ENCODE peak calls at places on chromosomes 7 and 10, in seven cellular contexts. J is colonic mucosa, R is sigmoid colon, S is B cell, L is body of pancreas, A is AG04450, T is cardiac muscle cell. G is an unnamed sample.

GRCh38 chr10:68440898-68441297 is 30.9 kb downstream of the DNA2 start:
- DNase-seq in J (no peak), R (no peak), S (no peak), L (no peak), A (no peak), T (no peak), G (no peak)

GRCh38 chr10:77821036-77821435 is 105.5 kb downstream of the DLG5 start:
- DNase-seq in J (no peak), R (no peak), S (no peak), L (no peak), A (no peak), T (no peak), G (no peak)

GRCh38 chr7:9939171-9939570 is 1034.5 kb upstream of the PHF14 start:
- DNase-seq in J (no peak), R (no peak), S (no peak), L (no peak), A (no peak), T (peak), G (no peak)

GRCh38 chr10:43203491-43204393 is 63.1 kb downstream of the RASGEF1A start:
- DNase-seq in J (peak), R (peak), S (peak), L (peak), A (no peak), T (peak), G (no peak)

GRCh38 chr7:78111384-78111783 is 312.8 kb downstream of the PHTF2 start:
- DNase-seq in J (no peak), R (no peak), S (no peak), L (no peak), A (no peak), T (no peak), G (no peak)

GRCh38 chr7:131629203-131629871 is 72.9 kb upstream of the PODXL start:
- DNase-seq in J (no peak), R (no peak), S (no peak), L (no peak), A (no peak), T (peak), G (no peak)

GRCh38 chr10:88456730-88457129 is 126.4 kb downstream of the RNLS start:
- DNase-seq in J (no peak), R (no peak), S (no peak), L (no peak), A (peak), T (peak), G (no peak)

GRCh38 chr7:69335331-69335730 is 262.9 kb upstream of the AUTS2 start:
- DNase-seq in J (no peak), R (no peak), S (no peak), L (no peak), A (no peak), T (no peak), G (no peak)

GRCh38 chr7:347644-348479 is 57.9 kb downstream of the FOXL3 start:
- DNase-seq in J (no peak), R (no peak), S (no peak), L (no peak), A (no peak), T (no peak), G (no peak)

GRCh38 chr7:50869108-50869716 is 86.5 kb upstream of the GRB10 start:
- DNase-seq in J (no peak), R (no peak), S (no peak), L (no peak), A (peak), T (peak), G (no peak)

GRCh38 chr7:128266891-128267839 is 26.1 kb downstream of the LEP start:
- DNase-seq in J (peak), R (peak), S (no peak), L (peak), A (no peak), T (peak), G (no peak)

GRCh38 chr7:20329389-20330175 is 1.1 kb upstream of the ITGB8 start:
- DNase-seq in J (peak), R (peak), S (peak), L (peak), A (no peak), T (peak), G (peak)

GRCh38 chr10:10110817-10111490 is 906.7 kb upstream of the CELF2 start:
- DNase-seq in J (no peak), R (no peak), S (no peak), L (no peak), A (no peak), T (no peak), G (no peak)

GRCh38 chr10:69819713-69820506 is 18.2 kb downstream of the COL13A1 start:
- DNase-seq in J (no peak), R (no peak), S (no peak), L (no peak), A (no peak), T (peak), G (no peak)

GRCh38 chr10:71444284-71445054 is 47.7 kb downstream of the CDH23 start:
- DNase-seq in J (no peak), R (no peak), S (no peak), L (no peak), A (no peak), T (no peak), G (no peak)

GRCh38 chr10:70312972-70313371 is 29.2 kb upstream of the NPFFR1 start:
- DNase-seq in J (no peak), R (no peak), S (no peak), L (no peak), A (no peak), T (peak), G (no peak)

GRCh38 chr7:82594665-82595064 is 151.1 kb upstream of the CACNA2D1 start:
- DNase-seq in J (no peak), R (no peak), S (no peak), L (no peak), A (no peak), T (peak), G (no peak)

GRCh38 chr7:29657288-29657687 is 93.7 kb downstream of the PRR15 start:
- DNase-seq in J (no peak), R (no peak), S (no peak), L (no peak), A (no peak), T (no peak), G (no peak)

GRCh38 chr10:35307297-35307696 is 29.0 kb upstream of the CCNY start:
- DNase-seq in J (no peak), R (no peak), S (no peak), L (no peak), A (no peak), T (peak), G (no peak)

GRCh38 chr7:7693881-7694280 is 24.5 kb downstream of the RPA3 start:
- DNase-seq in J (no peak), R (no peak), S (no peak), L (no peak), A (peak), T (peak), G (no peak)

GRCh38 chr10:48555310-48556042 is 49.4 kb downstream of the ARHGAP22 start:
- DNase-seq in J (no peak), R (no peak), S (no peak), L (no peak), A (no peak), T (no peak), G (no peak)

GRCh38 chr10:95814011-95814727 is 58.2 kb downstream of the ENTPD1 start:
- DNase-seq in J (peak), R (no peak), S (no peak), L (no peak), A (peak), T (peak), G (no peak)

GRCh38 chr10:130847170-130847569 is 464.4 kb downstream of the TCERG1L start:
- DNase-seq in J (no peak), R (no peak), S (no peak), L (no peak), A (no peak), T (no peak), G (no peak)

GRCh38 chr10:68871105-68871711 is 29.9 kb upstream of the DDX50 start:
- DNase-seq in J (no peak), R (no peak), S (no peak), L (no peak), A (peak), T (peak), G (no peak)

GRCh38 chr7:37429435-37429791 is 19.3 kb downstream of the ELMO1 start:
- DNase-seq in J (no peak), R (no peak), S (no peak), L (no peak), A (no peak), T (no peak), G (no peak)

GRCh38 chr10:46014683-46015405 is 15.6 kb downstream of the NCOA4 start:
- DNase-seq in J (no peak), R (no peak), S (no peak), L (no peak), A (no peak), T (no peak), G (no peak)

GRCh38 chr10:18793951-18794350 is 134.7 kb downstream of the ARL5B start:
- DNase-seq in J (no peak), R (no peak), S (no peak), L (no peak), A (peak), T (peak), G (no peak)

GRCh38 chr7:154913645-154914579 is 89.0 kb downstream of the PAXIP1 start:
- DNase-seq in J (peak), R (peak), S (peak), L (peak), A (peak), T (peak), G (peak)

GRCh38 chr10:120457431-120458172 is 575 bp downstream of the PLPP4 start:
- DNase-seq in J (no peak), R (no peak), S (no peak), L (no peak), A (no peak), T (no peak), G (no peak)

GRCh38 chr7:94297397-94297838 is 97.3 kb upstream of the COL1A2 start:
- DNase-seq in J (peak), R (peak), S (no peak), L (no peak), A (peak), T (peak), G (no peak)

GRCh38 chr7:12028508-12028907 is 182.6 kb upstream of the TMEM106B start:
- DNase-seq in J (no peak), R (no peak), S (no peak), L (no peak), A (peak), T (peak), G (no peak)

GRCh38 chr10:52599586-52600200 is 172.9 kb downstream of the MBL2 start:
- DNase-seq in J (no peak), R (no peak), S (no peak), L (no peak), A (no peak), T (peak), G (no peak)

GRCh38 chr7:141220263-141220662 is 146.4 kb downstream of the TMEM178B start:
- DNase-seq in J (no peak), R (no peak), S (no peak), L (no peak), A (no peak), T (no peak), G (peak)

GRCh38 chr7:98981701-98982100 is 103.4 kb downstream of the TRRAP start:
- DNase-seq in J (no peak), R (peak), S (no peak), L (no peak), A (no peak), T (no peak), G (no peak)

GRCh38 chr10:91613411-91614253 is 19.2 kb downstream of the PPP1R3C start:
- DNase-seq in J (no peak), R (no peak), S (no peak), L (no peak), A (peak), T (peak), G (no peak)

GRCh38 chr7:156099085-156099484 is 286.8 kb upstream of the SHH start:
- DNase-seq in J (no peak), R (no peak), S (no peak), L (no peak), A (no peak), T (no peak), G (no peak)

GRCh38 chr7:128937647-128938523 is at the start of gene IRF5:
- DNase-seq in J (peak), R (peak), S (peak), L (peak), A (no peak), T (no peak), G (peak)

GRCh38 chr7:131883769-131884168 is 327.3 kb upstream of the PODXL start:
- DNase-seq in J (no peak), R (no peak), S (no peak), L (no peak), A (no peak), T (no peak), G (no peak)

GRCh38 chr7:158722574-158723237 is 18.1 kb upstream of the NCAPG2 start:
- DNase-seq in J (peak), R (no peak), S (no peak), L (no peak), A (no peak), T (no peak), G (no peak)

GRCh38 chr10:93062499-93063216 is 2.1 kb downstream of the CYP26C1 start:
- DNase-seq in J (peak), R (no peak), S (peak), L (no peak), A (no peak), T (peak), G (peak)
- TF ChIP-seq CTCF in J (peak), R (peak), S (peak), L (peak), A (peak), T (peak), G (peak)

GRCh38 chr10:102117391-102118159 is 2.6 kb downstream of the LDB1 start:
- DNase-seq in J (peak), R (peak), S (peak), L (peak), A (peak), T (peak), G (no peak)
- TF ChIP-seq CTCF in J (no peak), R (no peak), S (no peak), L (no peak), A (peak), T (peak), G (peak)

GRCh38 chr7:148084138-148084537 is 506.4 kb upstream of the C7orf33 start:
- DNase-seq in J (peak), R (no peak), S (no peak), L (peak), A (no peak), T (peak), G (peak)
- TF ChIP-seq CTCF in J (peak), R (peak), S (no peak), L (peak), A (peak), T (peak), G (peak)

DNA sequence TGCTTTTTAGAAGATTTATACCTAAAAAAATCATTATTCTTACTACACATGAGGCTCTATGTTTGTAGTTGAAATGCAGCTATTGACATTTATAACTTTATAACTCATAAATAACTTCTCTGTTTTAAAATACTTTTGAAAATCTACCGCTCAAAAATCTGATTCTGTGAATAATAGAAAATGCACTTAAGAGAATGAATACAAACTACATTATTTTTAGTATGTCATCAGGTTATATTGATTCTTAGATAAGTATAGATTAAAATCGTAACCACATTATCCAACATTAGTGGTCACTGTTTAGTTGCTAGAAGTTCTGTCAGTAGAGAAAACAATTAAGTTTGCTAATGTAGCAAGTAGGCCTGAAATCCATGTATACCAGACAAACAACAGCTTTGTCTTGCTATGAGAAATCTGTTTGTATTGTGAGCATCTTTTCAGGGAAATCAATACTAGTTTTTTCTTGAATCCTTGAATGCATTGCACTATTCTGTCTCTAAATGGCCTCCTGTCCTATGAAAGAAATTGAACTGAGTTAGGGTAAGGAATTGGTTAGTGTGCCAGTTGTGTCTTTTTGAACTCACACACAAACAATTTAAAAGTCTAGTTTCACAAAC is 116.5 kb upstream of the HDAC9 start:
- DNase-seq in J (no peak), R (no peak), S (no peak), L (no peak), A (no peak), T (no peak), G (no peak)
- TF ChIP-seq CTCF in J (no peak), R (no peak), S (no peak), L (no peak), A (no peak), T (no peak), G (no peak)

GRCh38 chr10:116744163-116744788 is 1.9 kb upstream of the HSPA12A start:
- DNase-seq in J (no peak), R (peak), S (no peak), L (no peak), A (no peak), T (no peak), G (no peak)

GRCh38 chr10:116740971-116741370 is 1.4 kb downstream of the HSPA12A start:
- DNase-seq in J (no peak), R (peak), S (no peak), L (no peak), A (no peak), T (no peak), G (no peak)

GRCh38 chr10:116742367-116743265 is at the start of gene HSPA12A:
- DNase-seq in J (peak), R (peak), S (peak), L (peak), A (peak), T (peak), G (peak)

GRCh38 chr10:116743266-116744064 is 1.1 kb upstream of the HSPA12A start:
- DNase-seq in J (no peak), R (peak), S (no peak), L (no peak), A (no peak), T (no peak), G (no peak)

DNA sequence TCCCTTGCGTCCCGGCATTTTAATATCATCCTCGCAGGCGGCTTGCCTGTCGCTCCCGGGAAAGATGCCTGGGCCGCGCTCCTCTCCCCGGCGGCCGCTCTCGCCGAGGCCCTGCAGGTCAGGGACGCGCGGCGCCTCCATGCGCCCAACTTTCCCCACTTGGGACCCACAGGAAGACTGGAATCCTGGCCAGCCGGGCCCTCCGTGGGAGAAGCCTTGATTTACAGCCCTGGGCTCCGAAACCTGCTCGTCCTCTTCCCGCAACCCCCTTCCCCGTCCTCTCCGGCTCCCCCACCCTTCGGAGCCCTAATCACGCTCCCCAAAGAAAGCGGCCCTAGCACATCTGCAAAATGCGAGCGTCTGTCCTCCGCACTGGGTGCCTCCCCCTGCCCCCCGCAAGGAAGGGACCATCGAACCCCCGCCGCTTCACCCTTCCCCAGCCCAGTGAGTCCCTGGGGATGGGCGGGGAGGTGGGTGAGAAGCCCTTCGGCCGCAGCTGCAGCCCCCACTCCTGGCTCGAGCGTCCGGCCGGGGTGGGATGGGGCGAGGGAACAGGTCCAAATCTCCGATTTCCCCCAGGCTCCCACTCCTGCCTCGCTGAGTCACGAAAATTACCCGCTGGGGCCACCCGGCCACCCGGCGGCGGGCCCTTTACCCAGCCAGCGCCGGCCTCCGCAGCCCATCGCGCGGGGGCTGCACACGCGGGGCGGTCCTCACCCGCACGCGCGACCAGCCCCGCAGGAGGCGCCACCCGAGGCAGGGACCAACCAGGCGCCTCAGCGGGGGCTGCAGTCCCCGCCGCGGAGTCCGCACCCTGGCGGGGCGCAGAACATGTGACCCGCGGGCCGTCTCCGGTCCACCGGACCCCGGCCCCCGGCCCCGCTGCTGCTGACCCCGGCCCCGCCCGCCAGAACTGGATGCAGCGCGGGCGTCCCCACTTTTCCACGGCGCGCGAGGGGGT is 695 bp downstream of the HSPA12A start:
- DNase-seq in J (no peak), R (peak), S (peak), L (peak), A (no peak), T (peak), G (peak)
- TF ChIP-seq CTCF in J (no peak), R (no peak), S (no peak), L (peak), A (no peak), T (no peak), G (no peak)

GRCh38 chr7:66948480-66949109 is 27.6 kb downstream of the TMEM248 start:
- DNase-seq in J (no peak), R (no peak), S (no peak), L (no peak), A (no peak), T (no peak), G (no peak)
- TF ChIP-seq CTCF in J (no peak), R (no peak), S (no peak), L (no peak), A (no peak), T (no peak), G (no peak)

GRCh38 chr7:68176974-68177373 is 1180.3 kb downstream of the TYW1 start:
- DNase-seq in J (peak), R (no peak), S (peak), L (peak), A (no peak), T (peak), G (no peak)
- TF ChIP-seq CTCF in J (peak), R (peak), S (peak), L (peak), A (peak), T (peak), G (peak)

GRCh38 chr10:30968711-30969110 is 63.0 kb downstream of the ZNF438 start:
- DNase-seq in J (no peak), R (no peak), S (no peak), L (no peak), A (no peak), T (no peak), G (no peak)
- TF ChIP-seq CTCF in J (no peak), R (no peak), S (no peak), L (no peak), A (no peak), T (no peak), G (no peak)